ENCODE peak calls at places on chromosome 9, in four cellular contexts. W, L, A and D are unnamed samples.

GRCh38 chr9:7346144-7346543 is 453.4 kb downstream of the DMAC1 start:
- DNase-seq in W (no peak), L (no peak), A (no peak), D (no peak)

GRCh38 chr9:94869415-94869838 is 142.9 kb downstream of the AOPEP start:
- DNase-seq in W (no peak), L (no peak), A (no peak), D (no peak)

GRCh38 chr9:80066931-80067330 is 495.2 kb downstream of the TLE4 start:
- DNase-seq in W (no peak), L (no peak), A (no peak), D (no peak)

GRCh38 chr9:129336601-129337286 is 158.7 kb upstream of the IER5L start:
- DNase-seq in W (peak), L (no peak), A (no peak), D (no peak)

GRCh38 chr9:80540387-80540786 is 968.6 kb downstream of the TLE4 start:
- DNase-seq in W (no peak), L (no peak), A (no peak), D (no peak)

GRCh38 chr9:88980732-88981336 is 10.4 kb upstream of the S1PR3 start:
- DNase-seq in W (no peak), L (no peak), A (no peak), D (no peak)

GRCh38 chr9:38388283-38389223 is 3.9 kb upstream of the ALDH1B1 start:
- DNase-seq in W (no peak), L (no peak), A (no peak), D (no peak)

GRCh38 chr9:123954921-123955320 is 25.0 kb upstream of the DENND1A start:
- DNase-seq in W (no peak), L (no peak), A (no peak), D (no peak)

GRCh38 chr9:120878188-120879130 is 1.5 kb upstream of the PHF19 start:
- DNase-seq in W (no peak), L (no peak), A (no peak), D (no peak)

GRCh38 chr9:120453792-120454191 is 126.2 kb downstream of the CDK5RAP2 start:
- DNase-seq in W (no peak), L (no peak), A (no peak), D (no peak)

GRCh38 chr9:92507496-92507895 is 25.2 kb upstream of the ASPN start:
- DNase-seq in W (no peak), L (no peak), A (no peak), D (no peak)

GRCh38 chr9:19689324-19690087 is 99.3 kb downstream of the SLC24A2 start:
- DNase-seq in W (no peak), L (no peak), A (no peak), D (peak)

GRCh38 chr9:68704804-68705635 is at the start of gene PIP5K1B:
- DNase-seq in W (peak), L (peak), A (peak), D (peak)
- H3K27ac ChIP-seq in W (peak), L (peak), A (peak), D (no peak)

GRCh38 chr9:131579789-131580211 is 34.5 kb downstream of the PRRT1B start:
- DNase-seq in W (peak), L (no peak), A (no peak), D (no peak)
- H3K27ac ChIP-seq in W (no peak), L (no peak), A (no peak), D (no peak)

GRCh38 chr9:98899399-98900056 is 44.2 kb upstream of the COL15A1 start:
- DNase-seq in W (no peak), L (no peak), A (no peak), D (no peak)
- H3K27ac ChIP-seq in W (no peak), L (no peak), A (no peak), D (no peak)

GRCh38 chr9:134764870-134765269 is 115.7 kb upstream of the FCN2 start:
- DNase-seq in W (no peak), L (no peak), A (no peak), D (no peak)
- H3K27ac ChIP-seq in W (no peak), L (no peak), A (no peak), D (no peak)

DNA sequence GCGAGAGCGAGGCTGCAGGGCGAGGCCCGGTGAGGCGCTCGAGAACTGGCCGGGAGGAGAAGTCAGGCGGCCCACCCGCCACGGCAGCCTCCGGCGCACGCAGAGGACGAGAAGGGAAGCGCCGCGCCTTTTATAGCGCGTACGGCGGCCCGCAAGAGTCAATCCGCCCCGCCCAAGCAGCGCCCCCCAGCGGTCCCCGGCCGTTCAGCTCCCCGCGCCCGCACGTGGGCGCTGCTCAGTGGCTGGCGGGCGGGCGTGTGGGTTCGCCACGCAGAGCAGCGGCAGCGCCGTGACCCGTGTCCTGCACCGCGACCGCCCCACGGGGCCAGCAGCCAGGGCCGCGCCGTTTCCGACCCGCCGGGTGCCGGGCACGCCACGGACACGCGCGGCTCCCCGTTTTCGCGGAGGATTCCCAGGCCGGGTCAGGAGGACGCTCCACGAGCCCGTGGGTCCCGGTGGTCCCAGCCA is 14.6 kb downstream of the LCN10 start:
- DNase-seq in W (peak), L (peak), A (peak), D (peak)
- H3K27ac ChIP-seq in W (peak), L (no peak), A (peak), D (peak)

GRCh38 chr9:111516061-111516465 is 8.9 kb upstream of the ZNF483 start:
- DNase-seq in W (no peak), L (no peak), A (no peak), D (no peak)

DNA sequence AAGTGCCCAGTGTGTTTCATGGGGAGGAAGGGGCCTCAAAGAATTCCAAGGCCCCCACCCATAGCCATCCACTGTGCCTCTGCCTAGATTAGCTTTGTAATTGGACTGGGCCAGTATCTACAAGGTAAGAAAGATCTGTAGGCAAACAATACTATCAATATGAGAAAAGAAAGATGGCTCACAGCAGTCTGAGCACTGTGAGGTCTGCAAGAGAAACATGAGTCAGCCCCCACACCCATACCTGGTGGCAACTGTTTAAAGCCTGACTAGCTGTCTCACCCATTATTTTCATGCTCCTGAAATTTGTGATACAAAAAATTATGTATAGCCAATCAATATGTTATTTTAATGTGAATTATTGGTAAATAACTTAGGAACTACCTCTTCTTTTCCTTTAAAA is 10.0 kb upstream of the ZNF483 start:
- DNase-seq in W (no peak), L (no peak), A (no peak), D (no peak)
- H3K27ac ChIP-seq in W (no peak), L (no peak), A (no peak), D (peak)

DNA sequence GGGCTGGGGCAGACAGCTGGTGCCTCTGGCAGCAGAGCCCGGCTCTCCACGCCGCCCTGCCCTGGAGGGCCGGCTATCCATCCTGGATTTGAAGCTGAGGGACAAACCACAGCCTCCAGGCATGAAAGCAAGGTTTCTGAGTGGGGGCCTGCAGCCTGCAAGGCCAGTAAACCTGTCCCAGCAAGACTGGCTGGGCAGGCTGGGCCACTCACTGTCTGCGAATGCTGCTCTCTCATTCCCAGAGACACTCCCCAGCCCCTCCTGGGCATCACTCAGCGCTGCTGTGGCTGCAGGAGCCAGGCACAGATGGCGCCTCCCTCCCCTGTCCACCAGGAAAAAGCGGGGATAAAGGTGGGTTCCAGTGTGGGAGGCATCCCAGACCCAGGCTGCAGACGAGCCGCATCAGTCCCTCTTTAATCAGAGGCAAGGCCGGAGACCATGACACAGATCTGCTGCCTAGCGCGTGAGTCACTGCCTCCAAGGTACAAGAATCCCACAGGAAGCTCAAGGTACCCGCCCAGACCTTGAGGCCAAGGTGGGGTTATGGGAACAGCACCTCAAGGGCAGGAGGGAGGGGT is 118.0 kb downstream of the VAV2 start:
- DNase-seq in W (no peak), L (no peak), A (peak), D (peak)
- H3K27ac ChIP-seq in W (no peak), L (no peak), A (peak), D (peak)

DNA sequence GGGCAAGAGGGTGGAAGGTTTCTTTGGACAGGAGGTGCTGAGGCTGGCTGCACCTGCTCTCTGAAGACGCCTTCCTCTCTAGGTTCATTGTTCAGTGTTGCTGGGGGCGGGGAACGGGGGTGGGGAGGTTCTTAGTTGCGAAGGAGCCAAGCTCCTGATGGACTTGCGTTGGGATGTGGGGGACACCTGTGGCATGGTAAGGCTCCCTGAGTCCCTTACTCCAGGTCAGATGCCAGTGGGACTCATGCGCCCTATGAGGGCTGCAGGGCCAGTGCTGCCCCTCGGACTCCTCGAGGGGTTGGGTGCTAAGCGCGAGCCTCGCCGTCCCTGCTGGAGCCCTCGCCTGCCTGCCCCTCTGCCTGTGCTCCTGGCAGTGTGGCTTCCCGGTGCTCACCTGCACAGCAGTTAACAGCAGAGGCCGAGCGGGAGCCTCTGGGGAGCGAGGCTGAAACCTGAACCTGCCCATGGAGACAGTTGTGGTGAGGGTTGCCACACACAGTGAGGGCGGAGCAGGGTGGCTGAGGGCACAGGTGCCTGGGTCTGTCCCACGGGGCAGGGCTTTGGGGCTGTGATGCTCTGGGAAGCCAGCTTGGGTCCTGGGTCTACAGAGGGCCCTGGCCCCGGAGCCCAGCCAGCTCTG is 5.5 kb downstream of the RNU6ATAC start:
- DNase-seq in W (peak), L (no peak), A (no peak), D (no peak)
- H3K27ac ChIP-seq in W (no peak), L (no peak), A (no peak), D (no peak)

GRCh38 chr9:36787709-36788108 is 215.0 kb downstream of the MELK start:
- DNase-seq in W (no peak), L (no peak), A (no peak), D (no peak)
- H3K27ac ChIP-seq in W (no peak), L (no peak), A (no peak), D (no peak)